ENCODE peak calls at places on chromosomes 2 and 18, in five cellular contexts. H is hippocampal formation; J is AG04449; P is stimulated activated naive CD4-positive, alpha-beta T cell; A is T-helper 1 cell. R is an unnamed sample.

GRCh38 chr18:70025580-70025979 is 77.9 kb upstream of the CD226 start:
- DNase-seq in J (no peak), A (no peak), H (no peak), P (no peak), R (no peak)

GRCh38 chr2:18362696-18363095 is 197.8 kb downstream of the RDH14 start:
- DNase-seq in J (peak), P (no peak), A (no peak), H (no peak), R (no peak)

GRCh38 chr18:68660355-68661183 is 54.3 kb downstream of the TMX3 start:
- DNase-seq in P (no peak), J (no peak), A (no peak), H (peak), R (peak)

GRCh38 chr2:58479557-58480120 is 238.5 kb upstream of the FANCL start:
- DNase-seq in H (no peak), J (no peak), A (no peak), P (no peak), R (no peak)

GRCh38 chr2:24047703-24048033 is 477 bp upstream of the WDCP start:
- DNase-seq in H (no peak), J (no peak), A (no peak), P (no peak), R (no peak)

GRCh38 chr2:156593011-156593921 is 157.1 kb downstream of the GPD2 start:
- DNase-seq in J (no peak), A (no peak), H (no peak), P (no peak), R (no peak)

GRCh38 chr2:42795871-42796301 is 3.5 kb upstream of the HAAO start:
- DNase-seq in J (no peak), P (no peak), A (no peak), H (no peak), R (peak)

GRCh38 chr2:106094101-106094860 is 99.8 kb downstream of the UXS1 start:
- DNase-seq in H (no peak), P (peak), A (peak), J (no peak), R (no peak)

GRCh38 chr2:223306371-223306770 is 254.4 kb downstream of the KCNE4 start:
- DNase-seq in H (no peak), J (no peak), P (no peak), A (no peak), R (peak)

GRCh38 chr2:58971511-58971910 is 730.4 kb upstream of the FANCL start:
- DNase-seq in H (no peak), J (no peak), A (no peak), P (no peak), R (no peak)

GRCh38 chr2:111209045-111209514 is 88.4 kb downstream of the BCL2L11 start:
- DNase-seq in A (no peak), J (peak), P (no peak), H (no peak), R (peak)

GRCh38 chr18:46953195-46953594 is 35.8 kb downstream of the KATNAL2 start:
- DNase-seq in H (no peak), J (no peak), A (no peak), P (no peak), R (no peak)

GRCh38 chr2:141737463-141737862 is 393.4 kb downstream of the LRP1B start:
- DNase-seq in P (no peak), H (no peak), A (no peak), J (no peak), R (no peak)

GRCh38 chr2:204479557-204479956 is 65.7 kb upstream of the PARD3B start:
- DNase-seq in H (no peak), J (no peak), A (no peak), P (no peak), R (peak)

GRCh38 chr2:235834781-235835180 is 333.4 kb downstream of the GBX2 start:
- DNase-seq in H (no peak), A (no peak), J (no peak), P (no peak), R (no peak)